ENCODE peak calls at places on chromosomes 4 and X, in nine cellular contexts. P, H, R, D, Z, N, F, E and A are unnamed samples.

GRCh38 chrX:110055616-110056015 is 52.7 kb downstream of the TMEM164 start:
- DNase-seq in F (no peak), Z (no peak), R (no peak), N (no peak), E (no peak), P (peak; percentile 7), D (no peak), H (no peak), A (no peak)

GRCh38 chrX:9676311-9676710 is 89.3 kb downstream of the GPR143 start:
- DNase-seq in F (no peak), E (no peak), N (no peak), H (peak; percentile 29), D (no peak), P (no peak), R (no peak), Z (no peak), A (no peak)

GRCh38 chrX:123184858-123185251 is 777 bp downstream of the GRIA3 start:
- DNase-seq in E (peak; percentile 11), D (peak; percentile 1), H (no peak), N (peak; percentile 6), P (no peak), R (no peak), F (no peak), Z (peak; percentile 12), A (no peak)

GRCh38 chr4:7157666-7158065 is 34.7 kb upstream of the SORCS2 start:
- DNase-seq in N (no peak), P (no peak), F (no peak), R (no peak), H (no peak), Z (no peak), D (no peak), E (no peak), A (no peak)

GRCh38 chr4:22440999-22441398 is 74.9 kb downstream of the ADGRA3 start:
- DNase-seq in F (no peak), D (no peak), H (no peak), N (no peak), E (no peak), P (no peak), R (no peak), Z (no peak), A (no peak)

GRCh38 chrX:19670854-19671620 is 155.7 kb upstream of the MAP3K15 start:
- DNase-seq in P (peak; percentile 59), Z (no peak), D (peak; percentile 64), R (peak; percentile 76), E (no peak), N (no peak), H (peak; percentile 75), F (no peak), A (no peak)

GRCh38 chr4:154877110-154877760 is 96.2 kb downstream of the RBM46 start:
- DNase-seq in D (peak; percentile 68), R (peak; percentile 43), P (peak; percentile 14), F (no peak), Z (no peak), N (no peak), H (peak; percentile 52), E (no peak), A (no peak)

GRCh38 chrX:101078716-101079115 is at the start of gene TMEM35A:
- DNase-seq in R (no peak), E (no peak), N (peak; percentile 2), F (no peak), P (no peak), Z (no peak), H (peak; percentile 24), D (no peak), A (no peak)

GRCh38 chr4:182066037-182066436 is 177.2 kb upstream of the TENM3 start:
- DNase-seq in E (no peak), R (no peak), N (no peak), F (no peak), D (no peak), Z (no peak), H (no peak), P (no peak), A (no peak)

GRCh38 chr4:182067828-182068227 is 175.4 kb upstream of the TENM3 start:
- DNase-seq in D (no peak), H (no peak), F (no peak), Z (no peak), N (no peak), P (no peak), R (no peak), E (no peak), A (no peak)

GRCh38 chr4:182062936-182063335 is 180.3 kb upstream of the TENM3 start:
- DNase-seq in Z (no peak), F (peak; percentile 11), R (no peak), N (no peak), H (peak; percentile 66), D (peak; percentile 75), P (peak; percentile 67), E (no peak), A (no peak)

GRCh38 chr4:182063651-182064050 is 179.6 kb upstream of the TENM3 start:
- DNase-seq in H (no peak), R (no peak), N (no peak), D (no peak), E (no peak), F (no peak), Z (no peak), P (no peak), A (no peak)

DNA sequence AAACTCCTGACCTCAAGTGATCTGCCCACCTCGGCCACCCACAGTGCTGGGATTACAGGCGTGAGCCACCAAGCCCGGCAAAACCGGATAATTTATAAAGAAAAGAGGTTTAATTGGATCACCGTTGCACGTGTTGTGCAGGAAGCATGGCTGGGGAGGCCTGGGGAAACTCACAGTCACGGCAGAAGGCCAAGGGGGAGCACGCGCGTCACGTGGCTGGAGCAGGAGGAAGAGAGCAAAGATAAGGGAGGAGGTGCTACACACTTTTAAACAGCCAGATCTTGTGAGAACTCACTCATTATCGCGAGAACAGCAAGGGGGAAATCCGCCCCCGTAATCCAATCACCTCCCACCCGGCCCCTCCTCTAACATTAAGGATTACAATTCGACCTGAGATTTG is 177.9 kb upstream of the TENM3 start:
- DNase-seq in P (no peak), Z (no peak), D (no peak), R (no peak), N (no peak), H (peak; percentile 4), F (no peak), E (no peak), A (no peak)
- TF ChIP-seq CTCF in P (no peak), Z (no peak), D (no peak), R (no peak), N (no peak), H (no peak), F (no peak), E (no peak), A (no peak)

DNA sequence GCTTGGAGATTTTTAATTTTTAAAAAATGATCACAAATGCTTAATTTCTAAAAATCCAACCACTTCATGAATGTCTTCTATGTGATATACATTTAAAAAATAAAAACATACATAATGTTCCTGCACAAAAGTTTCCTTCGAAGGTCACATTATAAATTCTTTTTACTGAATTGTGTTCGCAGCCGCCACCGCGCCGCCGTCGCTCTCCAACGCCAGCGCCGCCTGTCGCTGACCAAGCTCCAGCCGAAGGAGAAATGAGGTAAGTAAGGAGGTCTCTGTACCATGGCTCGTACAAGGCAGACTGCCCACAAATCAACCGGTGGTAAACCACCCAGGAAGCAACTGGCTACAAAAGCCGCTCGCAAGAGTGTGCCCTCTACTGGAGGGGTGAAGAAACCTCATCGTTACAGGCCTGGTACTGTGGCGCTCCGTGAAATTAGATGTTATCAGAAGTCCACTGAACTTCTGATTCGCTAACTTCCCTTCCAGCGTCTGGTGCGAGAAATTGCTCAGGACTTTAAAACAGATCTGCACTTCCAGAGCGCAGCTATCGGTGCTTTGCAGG is 48.8 kb upstream of the NEUROG2 start:
- DNase-seq in D (no peak), E (no peak), R (no peak), F (no peak), P (no peak), Z (peak; percentile 3), H (no peak), N (no peak), A (no peak)
- TF ChIP-seq CTCF in D (no peak), E (no peak), R (no peak), F (no peak), P (no peak), Z (no peak), H (no peak), N (no peak), A (no peak)

DNA sequence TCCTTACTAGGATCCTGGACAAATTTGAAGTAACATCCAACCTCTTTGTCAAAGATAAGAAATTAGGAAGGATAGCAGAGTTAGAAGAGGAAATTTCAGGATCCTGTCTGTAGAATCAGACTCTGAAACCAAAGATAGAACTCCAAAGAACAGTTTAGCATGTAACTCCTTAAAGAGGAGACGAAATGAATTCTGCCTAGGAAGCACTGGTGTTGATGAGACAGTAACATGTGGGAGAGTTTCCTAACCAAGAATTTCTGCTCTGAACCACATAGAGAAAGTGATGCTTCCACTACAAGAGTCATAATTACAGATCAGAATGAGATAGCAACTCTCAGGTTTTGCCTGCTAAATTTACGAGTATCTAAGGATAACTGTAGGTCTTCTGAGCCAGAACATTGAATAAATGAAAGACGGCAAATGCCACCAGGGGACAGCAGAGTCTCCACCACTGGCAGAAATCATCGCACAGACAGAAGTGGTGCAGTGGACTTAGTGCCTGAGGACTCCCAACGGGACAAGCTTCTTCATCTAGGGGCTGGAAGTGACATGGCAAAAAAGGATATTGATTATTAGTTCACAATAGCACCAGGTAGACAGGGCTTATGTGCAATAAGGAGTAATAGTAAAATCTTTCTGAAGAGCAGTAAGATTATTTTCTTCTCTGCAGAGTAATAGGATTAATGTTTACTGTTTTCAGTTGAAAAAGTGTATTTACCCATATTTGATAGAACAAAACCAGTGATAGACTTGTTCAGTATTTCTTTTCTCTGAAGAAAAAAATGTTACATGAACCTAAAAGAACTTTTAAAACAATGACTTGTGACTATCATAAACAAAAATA is 6.7 kb upstream of the PPID start:
- DNase-seq in E (peak; percentile 59), D (peak; percentile 69), Z (no peak), H (peak; percentile 78), N (peak; percentile 39), F (peak; percentile 66), R (peak; percentile 50), P (peak; percentile 32), A (no peak)
- TF ChIP-seq CTCF in E (peak; percentile 73), D (peak; percentile 94), Z (peak; percentile 76), H (peak; percentile 90), N (peak; percentile 79), F (peak; percentile 73), R (peak; percentile 39), P (peak; percentile 91), A (peak; percentile 88)

GRCh38 chr4:173522874-173523395 is 7.1 kb downstream of the HAND2 start:
- DNase-seq in N (no peak), D (no peak), F (no peak), Z (no peak), H (peak; percentile 62), P (no peak), R (no peak), E (no peak), A (no peak)

GRCh38 chr4:173519130-173520101 is 10.6 kb downstream of the HAND2 start:
- DNase-seq in E (no peak), D (no peak), F (no peak), N (no peak), P (no peak), Z (no peak), R (no peak), H (peak; percentile 74), A (no peak)

GRCh38 chr4:173522160-173522873 is 7.7 kb downstream of the HAND2 start:
- DNase-seq in P (no peak), F (no peak), E (no peak), N (no peak), R (no peak), Z (no peak), D (peak; percentile 36), H (peak; percentile 97), A (no peak)

GRCh38 chr4:173521474-173522159 is 8.4 kb downstream of the HAND2 start:
- DNase-seq in E (no peak), R (no peak), P (no peak), Z (no peak), D (no peak), H (no peak), F (no peak), N (no peak), A (no peak)

DNA sequence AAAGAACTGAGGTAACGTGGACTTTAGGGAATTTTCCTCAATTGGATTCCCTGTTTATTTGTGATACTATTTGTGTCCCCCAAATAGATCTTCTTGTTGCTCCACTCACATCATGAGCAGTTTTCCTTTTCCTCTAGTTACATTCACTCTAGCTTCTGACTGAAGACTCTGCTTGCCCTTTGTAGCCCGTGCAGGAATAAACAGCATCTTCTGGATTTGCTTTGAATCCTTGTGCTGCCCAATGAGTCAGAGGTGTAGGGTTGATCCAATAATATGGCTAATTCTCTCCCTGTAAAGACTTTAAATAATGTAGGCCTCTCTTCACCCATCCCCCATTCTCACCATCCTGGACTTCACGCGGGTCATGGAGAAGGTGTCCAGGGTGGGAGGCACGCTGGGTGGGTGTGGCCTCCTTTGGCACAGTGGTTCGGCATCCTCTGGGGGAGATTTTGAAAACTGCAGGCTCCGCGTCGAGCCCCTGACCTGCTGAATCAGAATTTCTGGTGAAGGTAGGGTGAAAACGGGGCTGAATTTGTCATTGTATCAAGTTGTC is 9.0 kb downstream of the HAND2 start:
- DNase-seq in F (no peak), Z (no peak), H (peak; percentile 33), R (no peak), E (no peak), P (no peak), N (no peak), D (no peak), A (no peak)
- TF ChIP-seq CTCF in F (no peak), Z (no peak), H (no peak), R (no peak), E (no peak), P (no peak), N (no peak), D (no peak), A (no peak)